ENCODE peak calls at places on chromosomes 5 and 9, in five cellular contexts. F, W, C, A and L are unnamed samples.
A peak's percentile ranks its signal among the peaks of the same experiment; 100 is the strongest.

GRCh38 chr5:3602713-3603502 is 7.3 kb downstream of the IRX1 start:
- DNase-seq in F (peak; percentile 87), C (no peak), A (no peak), W (no peak), L (no peak)

GRCh38 chr5:99348597-99348996 is 419.8 kb upstream of the CHD1 start:
- DNase-seq in W (no peak), F (no peak), A (no peak), C (no peak), L (no peak)

GRCh38 chr9:120526493-120526892 is 53.5 kb downstream of the CDK5RAP2 start:
- DNase-seq in A (no peak), C (no peak), F (no peak), W (no peak), L (no peak)

GRCh38 chr5:545641-546375 is 21.6 kb upstream of the SLC9A3 start:
- DNase-seq in A (no peak), C (no peak), F (no peak), W (no peak), L (no peak)

GRCh38 chr5:160047362-160047761 is 38.4 kb downstream of the TTC1 start:
- DNase-seq in W (no peak), F (no peak), A (no peak), C (no peak), L (no peak)

GRCh38 chr9:137453643-137454081 is 5.5 kb downstream of the NSMF start:
- DNase-seq in W (no peak), A (no peak), F (peak; percentile 95), C (no peak), L (peak; percentile 87)

GRCh38 chr5:75034137-75034739 is 18.1 kb downstream of the GCNT4 start:
- DNase-seq in F (no peak), C (no peak), A (no peak), W (no peak), L (no peak)

GRCh38 chr9:68505681-68506409 is 34.8 kb downstream of the TMEM252 start:
- DNase-seq in W (no peak), A (no peak), C (no peak), F (no peak), L (no peak)

GRCh38 chr5:160787247-160787646 is 64.8 kb downstream of the ATP10B start:
- DNase-seq in C (no peak), F (peak; percentile 80), W (no peak), A (no peak), L (peak; percentile 53)

GRCh38 chr5:118946138-118946537 is 42.2 kb downstream of the DTWD2 start:
- DNase-seq in C (no peak), F (no peak), W (no peak), A (no peak), L (no peak)